ENCODE peak calls at places on chromosomes 11 and 22, in four cellular contexts. G is stomach; C is T-helper 1 cell; Z is activated CD8-positive, alpha-beta memory T cell treated with anti-CD3 and anti-CD28 coated beads for 24 hours. S is an unnamed sample.

GRCh38 chr11:83681045-83681781 is 395.0 kb upstream of the CCDC90B start:
- DNase-seq in Z (no peak), G (no peak), C (no peak), S (no peak)

GRCh38 chr11:26761382-26761781 is 39.5 kb upstream of the SLC5A12 start:
- DNase-seq in G (no peak), C (no peak), Z (no peak), S (no peak)

GRCh38 chr11:1553808-1554594 is 18.1 kb downstream of the DUSP8 start:
- DNase-seq in G (peak), Z (no peak), C (no peak), S (no peak)

GRCh38 chr11:45148276-45148675 is 1.8 kb downstream of the PRDM11 start:
- DNase-seq in Z (peak), C (no peak), G (no peak), S (peak)

GRCh38 chr11:64681171-64681570 is 41.8 kb downstream of the NRXN2 start:
- DNase-seq in Z (no peak), G (no peak), C (no peak), S (no peak)

GRCh38 chr11:92500463-92500862 is 275.8 kb downstream of the FAT3 start:
- DNase-seq in G (no peak), C (no peak), Z (no peak), S (no peak)

GRCh38 chr11:34266090-34266912 is 91.5 kb downstream of the ABTB2 start:
- DNase-seq in Z (no peak), G (no peak), C (no peak), S (no peak)

GRCh38 chr11:64036081-64037026 is 623 bp downstream of the FLRT1 start:
- DNase-seq in G (no peak), Z (peak), C (no peak), S (no peak)

GRCh38 chr11:126140932-126141291 is 70.5 kb downstream of the RPUSD4 start:
- DNase-seq in C (no peak), Z (no peak), G (peak), S (no peak)

GRCh38 chr11:65427691-65428577 is 5.3 kb downstream of the NEAT1 start:
- DNase-seq in G (peak), Z (peak), C (no peak), S (no peak)

GRCh38 chr22:46961591-46962290 is 199.3 kb downstream of the TBC1D22A start:
- DNase-seq in C (no peak), G (peak), Z (no peak), S (no peak)

GRCh38 chr11:1437500-1437899 is 47.8 kb downstream of the BRSK2 start:
- DNase-seq in Z (no peak), G (peak), C (no peak), S (no peak)

GRCh38 chr11:93895106-93895862 is 44.9 kb upstream of the VSTM5 start:
- DNase-seq in G (no peak), C (no peak), Z (no peak), S (no peak)

GRCh38 chr11:47148903-47149535 is 27.7 kb downstream of the ARFGAP2 start:
- DNase-seq in C (no peak), Z (no peak), G (peak), S (no peak)

GRCh38 chr22:20637740-20638139 is 130.3 kb downstream of the MED15 start:
- DNase-seq in Z (no peak), C (no peak), G (no peak), S (no peak)

GRCh38 chr22:48959496-48959895 is 868.2 kb downstream of the BRD1 start:
- DNase-seq in G (peak), C (no peak), Z (peak), S (peak)

GRCh38 chr22:24953294-24954113 is 988 bp downstream of the KIAA1671 start:
- DNase-seq in Z (no peak), C (no peak), G (peak), S (no peak)

GRCh38 chr11:38481391-38481790 is 1883.4 kb upstream of the RAG2 start:
- DNase-seq in Z (no peak), C (no peak), G (no peak), S (no peak)

GRCh38 chr11:34840736-34841386 is 75.3 kb downstream of the APIP start:
- DNase-seq in Z (peak), G (peak), C (no peak), S (no peak)

GRCh38 chr11:11420512-11420911 is 67.5 kb upstream of the CSNK2A3 start:
- DNase-seq in G (no peak), Z (no peak), C (no peak), S (no peak)

GRCh38 chr11:35337136-35337918 is 82.0 kb downstream of the SLC1A2 start:
- DNase-seq in Z (no peak), C (no peak), G (no peak), S (no peak)

GRCh38 chr11:66080055-66080817 is 10.2 kb downstream of the PACS1 start:
- DNase-seq in Z (peak), G (peak), C (peak), S (peak)

GRCh38 chr11:75479598-75479986 is 46.1 kb downstream of the GDPD5 start:
- DNase-seq in C (no peak), G (no peak), Z (no peak), S (no peak)

GRCh38 chr22:18112440-18112839 is 1.8 kb downstream of the TUBA8 start:
- DNase-seq in C (no peak), G (no peak), Z (no peak), S (no peak)

GRCh38 chr11:113730887-113731726 is 25.0 kb upstream of the TMPRSS5 start:
- DNase-seq in C (no peak), Z (no peak), G (peak), S (no peak)

GRCh38 chr11:125918140-125918840 is 14.0 kb downstream of the DDX25 start:
- DNase-seq in Z (no peak), G (no peak), C (no peak), S (no peak)

GRCh38 chr22:30453731-30454510 is 17.9 kb downstream of the SEC14L3 start:
- DNase-seq in C (no peak), G (no peak), Z (no peak), S (no peak)

GRCh38 chr11:125171974-125172373 is 7.4 kb downstream of the PKNOX2 start:
- DNase-seq in Z (no peak), G (no peak), C (no peak), S (no peak)

GRCh38 chr11:102974552-102975280 is 19.2 kb upstream of the MMP13 start:
- DNase-seq in Z (no peak), G (peak), C (no peak), S (no peak)

GRCh38 chr11:78300108-78300507 is 111.4 kb downstream of the USP35 start:
- DNase-seq in C (no peak), G (no peak), Z (no peak), S (no peak)

GRCh38 chr22:50107529-50107928 is 17.7 kb downstream of the MOV10L1 start:
- DNase-seq in G (no peak), Z (no peak), C (no peak), S (no peak)